ENCODE peak calls at places on chromosomes 1 and 21, in six cellular contexts. One of them, this sample, is unnamed.

GRCh38 chr21:29072873-29073221 is 601 bp downstream of the CCT8 start:
- ATAC-seq in A549: peak; percentile 5
- ATAC-seq in upper lobe of left lung: peak; percentile 4
- ATAC-seq in HepG2: peak; percentile 60
- ATAC-seq in GM12878: peak; percentile 1
- ATAC-seq in K562: peak; percentile 30
- ATAC-seq in this sample: no peak

GRCh38 chr1:240803151-240803550 is 191.2 kb upstream of the GREM2 start:
- ATAC-seq in A549: peak; percentile 85
- ATAC-seq in upper lobe of left lung: no peak
- ATAC-seq in HepG2: no peak
- ATAC-seq in GM12878: no peak
- ATAC-seq in K562: no peak
- ATAC-seq in this sample: no peak

GRCh38 chr1:6220236-6220635 is 14.3 kb downstream of the RNF207 start:
- ATAC-seq in A549: no peak
- ATAC-seq in upper lobe of left lung: no peak
- ATAC-seq in HepG2: no peak
- ATAC-seq in GM12878: no peak
- ATAC-seq in K562: no peak
- ATAC-seq in this sample: no peak

GRCh38 chr1:112527266-112528010 is 18.7 kb downstream of the WNT2B start:
- ATAC-seq in A549: no peak
- ATAC-seq in upper lobe of left lung: no peak
- ATAC-seq in HepG2: no peak
- ATAC-seq in GM12878: no peak
- ATAC-seq in K562: no peak
- ATAC-seq in this sample: no peak

GRCh38 chr1:233459470-233459945 is 132.0 kb downstream of the MAP3K21 start:
- ATAC-seq in A549: no peak
- ATAC-seq in upper lobe of left lung: peak; percentile 12
- ATAC-seq in HepG2: no peak
- ATAC-seq in GM12878: peak; percentile 90
- ATAC-seq in K562: no peak
- ATAC-seq in this sample: no peak

GRCh38 chr1:242731446-242731845 is 206.9 kb upstream of the PLD5 start:
- ATAC-seq in A549: no peak
- ATAC-seq in upper lobe of left lung: no peak
- ATAC-seq in HepG2: no peak
- ATAC-seq in GM12878: no peak
- ATAC-seq in K562: no peak
- ATAC-seq in this sample: no peak

GRCh38 chr1:218996362-218996761 is 177.3 kb upstream of the LYPLAL1 start:
- ATAC-seq in A549: no peak
- ATAC-seq in upper lobe of left lung: no peak
- ATAC-seq in HepG2: no peak
- ATAC-seq in GM12878: peak; percentile 51
- ATAC-seq in K562: peak; percentile 69
- ATAC-seq in this sample: no peak

GRCh38 chr1:91836307-91837056 is 49.5 kb downstream of the TGFBR3 start:
- ATAC-seq in A549: no peak
- ATAC-seq in upper lobe of left lung: no peak
- ATAC-seq in HepG2: no peak
- ATAC-seq in GM12878: no peak
- ATAC-seq in K562: peak; percentile 59
- ATAC-seq in this sample: no peak

GRCh38 chr1:3943123-3943431 is 43.0 kb upstream of the C1orf174 start:
- ATAC-seq in A549: no peak
- ATAC-seq in upper lobe of left lung: no peak
- ATAC-seq in HepG2: peak; percentile 59
- ATAC-seq in GM12878: no peak
- ATAC-seq in K562: no peak
- ATAC-seq in this sample: no peak

GRCh38 chr21:29175408-29176147 is 45.1 kb downstream of the MAP3K7CL start:
- ATAC-seq in A549: peak; percentile 68
- ATAC-seq in upper lobe of left lung: no peak
- ATAC-seq in HepG2: peak; percentile 67
- ATAC-seq in GM12878: no peak
- ATAC-seq in K562: no peak
- ATAC-seq in this sample: no peak

GRCh38 chr1:51642739-51643142 is 25.8 kb downstream of the OSBPL9 start:
- ATAC-seq in A549: no peak
- ATAC-seq in upper lobe of left lung: no peak
- ATAC-seq in HepG2: no peak
- ATAC-seq in GM12878: no peak
- ATAC-seq in K562: no peak
- ATAC-seq in this sample: peak; percentile 85

GRCh38 chr1:12556957-12557935 is 60.8 kb downstream of the DHRS3 start:
- ATAC-seq in A549: no peak
- ATAC-seq in upper lobe of left lung: no peak
- ATAC-seq in HepG2: no peak
- ATAC-seq in GM12878: no peak
- ATAC-seq in K562: no peak
- ATAC-seq in this sample: no peak

GRCh38 chr1:236768601-236769000 is 26.5 kb upstream of the MTR start:
- ATAC-seq in A549: peak; percentile 64
- ATAC-seq in upper lobe of left lung: no peak
- ATAC-seq in HepG2: peak; percentile 62
- ATAC-seq in GM12878: peak; percentile 31
- ATAC-seq in K562: peak; percentile 58
- ATAC-seq in this sample: no peak

GRCh38 chr21:44760376-44760775 is 41.2 kb downstream of the UBE2G2 start:
- ATAC-seq in A549: no peak
- ATAC-seq in upper lobe of left lung: no peak
- ATAC-seq in HepG2: no peak
- ATAC-seq in GM12878: no peak
- ATAC-seq in K562: no peak
- ATAC-seq in this sample: no peak

DNA sequence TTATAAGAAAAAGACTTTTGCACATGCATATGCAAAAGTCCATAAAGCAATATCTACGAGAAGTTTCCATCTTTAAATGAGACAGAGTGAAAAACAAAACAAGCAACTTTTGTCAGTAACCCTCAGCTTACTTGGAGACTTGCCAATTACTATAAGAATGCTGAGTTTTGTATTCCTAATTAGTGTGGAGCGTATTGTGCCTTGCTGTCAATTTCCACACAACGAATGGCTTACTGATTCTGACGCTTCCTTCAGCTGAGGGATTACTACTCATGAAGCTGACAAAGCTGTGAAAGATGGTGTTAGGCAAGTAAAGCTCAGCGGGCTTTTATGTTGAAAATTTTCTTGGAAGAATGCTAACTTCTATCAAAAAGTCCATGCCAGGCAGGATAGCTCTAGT is 440.4 kb upstream of the ADAMTS5 start:
- ATAC-seq in A549: no peak
- ATAC-seq in upper lobe of left lung: no peak
- ATAC-seq in HepG2: no peak
- ATAC-seq in GM12878: no peak
- ATAC-seq in K562: no peak
- ATAC-seq in this sample: no peak
- H3K4me1 ChIP-seq in A549: no peaks in the 10 kb centered on the region
- H3K4me1 ChIP-seq in upper lobe of left lung: no peaks in the 10 kb centered on the region
- H3K4me1 ChIP-seq in HepG2: no peaks in the 10 kb centered on the region
- H3K4me1 ChIP-seq in GM12878: no peaks in the 10 kb centered on the region
- H3K4me1 ChIP-seq in K562: no peaks in the 10 kb centered on the region
- H3K4me1 ChIP-seq in this sample: peaks cover 19% of the 10 kb centered on the region

GRCh38 chr1:7783826-7784491 is at the start of gene PER3:
- ATAC-seq in A549: peak; percentile 99
- ATAC-seq in upper lobe of left lung: peak; percentile 98
- ATAC-seq in HepG2: peak; percentile 99
- ATAC-seq in GM12878: peak; percentile 99
- ATAC-seq in K562: peak; percentile 99
- ATAC-seq in this sample: peak; percentile 98
- TF ChIP-seq POLR2A in A549: no peak
- TF ChIP-seq POLR2A in upper lobe of left lung: peak; percentile 25
- TF ChIP-seq POLR2A in HepG2: no peak
- TF ChIP-seq POLR2A in GM12878: peak; percentile 58
- TF ChIP-seq POLR2A in K562: no peak
- TF ChIP-seq POLR2A in this sample: peak; percentile 81

GRCh38 chr1:176051402-176051801 is 155.7 kb downstream of the COP1 start:
- ATAC-seq in A549: no peak
- ATAC-seq in upper lobe of left lung: no peak
- ATAC-seq in HepG2: no peak
- ATAC-seq in GM12878: no peak
- ATAC-seq in K562: no peak
- ATAC-seq in this sample: no peak

GRCh38 chr1:176058686-176059085 is 148.4 kb downstream of the COP1 start:
- ATAC-seq in A549: no peak
- ATAC-seq in upper lobe of left lung: no peak
- ATAC-seq in HepG2: peak; percentile 99
- ATAC-seq in GM12878: no peak
- ATAC-seq in K562: peak; percentile 83
- ATAC-seq in this sample: no peak

GRCh38 chr1:176055398-176055797 is 151.7 kb downstream of the COP1 start:
- ATAC-seq in A549: no peak
- ATAC-seq in upper lobe of left lung: no peak
- ATAC-seq in HepG2: no peak
- ATAC-seq in GM12878: no peak
- ATAC-seq in K562: no peak
- ATAC-seq in this sample: no peak

GRCh38 chr1:176051902-176052518 is 155.1 kb downstream of the COP1 start:
- ATAC-seq in A549: no peak
- ATAC-seq in upper lobe of left lung: no peak
- ATAC-seq in HepG2: peak; percentile 36
- ATAC-seq in GM12878: no peak
- ATAC-seq in K562: no peak
- ATAC-seq in this sample: no peak

DNA sequence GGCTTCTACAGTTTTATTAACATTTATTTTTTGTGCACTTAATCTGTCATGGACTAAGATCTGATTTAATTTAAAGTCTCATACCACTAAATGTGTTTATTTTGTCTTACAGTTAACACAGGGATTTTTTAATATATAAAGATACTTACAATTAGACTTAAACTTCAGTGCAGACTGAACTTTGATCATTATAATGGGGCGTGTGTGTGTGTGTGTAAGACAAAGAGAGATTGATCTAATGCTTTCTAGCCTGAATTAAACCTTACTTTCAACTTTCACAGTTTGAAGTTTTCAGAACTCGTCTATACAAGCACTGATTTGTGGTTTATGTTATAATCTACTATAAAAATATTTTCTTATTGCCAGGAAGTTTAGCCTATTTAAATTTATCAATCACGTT is 150.8 kb downstream of the COP1 start:
- ATAC-seq in A549: no peak
- ATAC-seq in upper lobe of left lung: no peak
- ATAC-seq in HepG2: no peak
- ATAC-seq in GM12878: no peak
- ATAC-seq in K562: no peak
- ATAC-seq in this sample: no peak
- TF ChIP-seq EP300 in A549: no peak
- TF ChIP-seq EP300 in upper lobe of left lung: no peak
- TF ChIP-seq EP300 in HepG2: no peak
- TF ChIP-seq EP300 in GM12878: no peak
- TF ChIP-seq EP300 in K562: no peak
- TF ChIP-seq EP300 in this sample: no peak

GRCh38 chr1:190399233-190399632 is 78.4 kb downstream of the BRINP3 start:
- ATAC-seq in A549: no peak
- ATAC-seq in upper lobe of left lung: no peak
- ATAC-seq in HepG2: no peak
- ATAC-seq in GM12878: peak; percentile 48
- ATAC-seq in K562: no peak
- ATAC-seq in this sample: no peak
- H3K4me1 ChIP-seq in A549: no peaks in the 10 kb centered on the region
- H3K4me1 ChIP-seq in upper lobe of left lung: no peaks in the 10 kb centered on the region
- H3K4me1 ChIP-seq in HepG2: no peaks in the 10 kb centered on the region
- H3K4me1 ChIP-seq in GM12878: no peaks in the 10 kb centered on the region
- H3K4me1 ChIP-seq in K562: no peaks in the 10 kb centered on the region
- H3K4me1 ChIP-seq in this sample: no peaks in the 10 kb centered on the region

GRCh38 chr1:965526-966134 is 652 bp upstream of the PLEKHN1 start:
- ATAC-seq in A549: peak; percentile 2
- ATAC-seq in upper lobe of left lung: no peak
- ATAC-seq in HepG2: no peak
- ATAC-seq in GM12878: no peak
- ATAC-seq in K562: no peak
- ATAC-seq in this sample: no peak

GRCh38 chr1:964691-965525 is 1.4 kb upstream of the PLEKHN1 start:
- ATAC-seq in A549: no peak
- ATAC-seq in upper lobe of left lung: no peak
- ATAC-seq in HepG2: no peak
- ATAC-seq in GM12878: no peak
- ATAC-seq in K562: no peak
- ATAC-seq in this sample: no peak

GRCh38 chr1:967466-968343 is 1.4 kb downstream of the PLEKHN1 start:
- ATAC-seq in A549: no peak
- ATAC-seq in upper lobe of left lung: no peak
- ATAC-seq in HepG2: peak; percentile 42
- ATAC-seq in GM12878: no peak
- ATAC-seq in K562: no peak
- ATAC-seq in this sample: no peak

GRCh38 chr1:966135-966602 is at the start of gene PLEKHN1:
- ATAC-seq in A549: peak; percentile 89
- ATAC-seq in upper lobe of left lung: peak; percentile 67
- ATAC-seq in HepG2: peak; percentile 77
- ATAC-seq in GM12878: peak; percentile 83
- ATAC-seq in K562: peak; percentile 80
- ATAC-seq in this sample: peak; percentile 19

DNA sequence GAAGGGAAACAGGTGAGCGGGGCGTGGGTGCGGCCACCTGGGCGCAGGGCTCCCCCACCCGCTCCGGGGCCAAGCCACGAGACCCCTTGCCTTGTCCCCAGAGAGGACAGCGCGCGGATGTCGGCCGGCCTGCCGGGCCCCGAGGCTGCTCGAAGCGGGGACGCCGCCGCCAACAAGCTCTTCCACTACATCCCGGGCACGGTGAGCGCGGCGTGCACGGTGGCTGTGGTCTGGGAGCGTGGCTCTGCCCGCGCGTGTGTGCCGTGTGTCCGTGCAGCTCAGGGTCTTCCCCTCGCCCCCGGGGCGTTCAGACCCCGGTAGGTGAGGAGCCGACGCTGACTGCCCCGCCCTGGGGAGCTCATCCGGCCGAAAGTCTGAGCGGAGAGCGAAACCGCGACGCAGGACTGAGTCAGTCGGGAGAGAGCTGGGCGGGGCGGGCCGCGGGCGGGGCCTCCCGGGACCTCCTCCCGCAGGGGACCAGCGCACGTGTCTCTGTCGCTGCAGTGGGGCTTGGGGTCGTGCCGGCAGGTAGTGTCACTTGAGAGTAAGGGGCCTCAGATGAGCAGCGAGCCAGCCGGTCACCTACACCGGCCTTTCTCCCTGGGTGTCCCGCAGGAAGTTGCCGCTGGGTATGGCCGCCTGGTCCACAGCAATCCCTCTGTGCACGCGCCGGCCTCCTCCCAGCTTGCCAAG is 467 bp downstream of the PLEKHN1 start:
- ATAC-seq in A549: peak; percentile 90
- ATAC-seq in upper lobe of left lung: peak; percentile 61
- ATAC-seq in HepG2: peak; percentile 76
- ATAC-seq in GM12878: peak; percentile 95
- ATAC-seq in K562: peak; percentile 96
- ATAC-seq in this sample: peak; percentile 76
- TF ChIP-seq POLR2A in A549: peak; percentile 44
- TF ChIP-seq POLR2A in upper lobe of left lung: no peak
- TF ChIP-seq POLR2A in HepG2: no peak
- TF ChIP-seq POLR2A in GM12878: peak; percentile 66
- TF ChIP-seq POLR2A in K562: peak; percentile 73
- TF ChIP-seq POLR2A in this sample: no peak

This sample was measured in gastroesophageal sphincter.